ENCODE peak calls at places on chromosomes 13 and 19, in four cellular contexts. K is aorta, J is heart right ventricle, R is transverse colon. Y is an unnamed sample. For H3K4me1, the result is how much of the 10 kb centered on the place peaks cover.

GRCh38 chr19:54207908-54208783 is 7.5 kb downstream of the RPS9 start:
- DNase-seq in R (peak), K (peak), J (no peak), Y (no peak)

GRCh38 chr13:45833663-45834062 is 17.9 kb downstream of the SIAH3 start:
- DNase-seq in K (no peak), J (peak), R (no peak), Y (no peak)

GRCh38 chr19:29528350-29528945 is 2.7 kb downstream of the VSTM2B start:
- DNase-seq in K (no peak), J (peak), R (peak), Y (peak)

GRCh38 chr13:69035771-69036170 is 1071.9 kb upstream of the ATXN8OS start:
- DNase-seq in K (no peak), R (no peak), J (no peak), Y (no peak)

GRCh38 chr19:1980782-1981181 is 34.7 kb downstream of the BTBD2 start:
- DNase-seq in R (no peak), K (no peak), J (no peak), Y (no peak)

GRCh38 chr13:80204642-80205041 is 136.3 kb downstream of the SPRY2 start:
- DNase-seq in J (no peak), R (no peak), K (no peak), Y (no peak)

GRCh38 chr13:78020861-78021260 is 102.2 kb upstream of the EDNRB start:
- DNase-seq in K (no peak), J (no peak), R (no peak), Y (no peak)

GRCh38 chr13:35882722-35883497 is 248.3 kb downstream of the DCLK1 start:
- DNase-seq in R (no peak), J (no peak), K (no peak), Y (no peak)

GRCh38 chr13:36665630-36666029 is 8.2 kb upstream of the SERTM1 start:
- DNase-seq in J (no peak), R (no peak), K (no peak), Y (no peak)

GRCh38 chr13:42110410-42111155 is 62.1 kb downstream of the DGKH start:
- DNase-seq in K (no peak), J (no peak), R (no peak), Y (peak)

GRCh38 chr13:84917252-84917878 is 881.9 kb downstream of the SLITRK6 start:
- DNase-seq in K (no peak), R (no peak), J (no peak), Y (no peak)

GRCh38 chr13:24272452-24273161 is 36.8 kb upstream of the C1QTNF9 start:
- DNase-seq in J (peak), R (no peak), K (no peak), Y (no peak)

GRCh38 chr13:24270639-24271131 is 38.7 kb upstream of the C1QTNF9 start:
- DNase-seq in R (peak), K (peak), J (peak), Y (no peak)

GRCh38 chr13:24269803-24270202 is 39.6 kb upstream of the C1QTNF9 start:
- DNase-seq in K (no peak), R (no peak), J (no peak), Y (no peak)

GRCh38 chr13:24271231-24271610 is 38.2 kb upstream of the C1QTNF9 start:
- DNase-seq in K (no peak), R (no peak), J (no peak), Y (no peak)

DNA sequence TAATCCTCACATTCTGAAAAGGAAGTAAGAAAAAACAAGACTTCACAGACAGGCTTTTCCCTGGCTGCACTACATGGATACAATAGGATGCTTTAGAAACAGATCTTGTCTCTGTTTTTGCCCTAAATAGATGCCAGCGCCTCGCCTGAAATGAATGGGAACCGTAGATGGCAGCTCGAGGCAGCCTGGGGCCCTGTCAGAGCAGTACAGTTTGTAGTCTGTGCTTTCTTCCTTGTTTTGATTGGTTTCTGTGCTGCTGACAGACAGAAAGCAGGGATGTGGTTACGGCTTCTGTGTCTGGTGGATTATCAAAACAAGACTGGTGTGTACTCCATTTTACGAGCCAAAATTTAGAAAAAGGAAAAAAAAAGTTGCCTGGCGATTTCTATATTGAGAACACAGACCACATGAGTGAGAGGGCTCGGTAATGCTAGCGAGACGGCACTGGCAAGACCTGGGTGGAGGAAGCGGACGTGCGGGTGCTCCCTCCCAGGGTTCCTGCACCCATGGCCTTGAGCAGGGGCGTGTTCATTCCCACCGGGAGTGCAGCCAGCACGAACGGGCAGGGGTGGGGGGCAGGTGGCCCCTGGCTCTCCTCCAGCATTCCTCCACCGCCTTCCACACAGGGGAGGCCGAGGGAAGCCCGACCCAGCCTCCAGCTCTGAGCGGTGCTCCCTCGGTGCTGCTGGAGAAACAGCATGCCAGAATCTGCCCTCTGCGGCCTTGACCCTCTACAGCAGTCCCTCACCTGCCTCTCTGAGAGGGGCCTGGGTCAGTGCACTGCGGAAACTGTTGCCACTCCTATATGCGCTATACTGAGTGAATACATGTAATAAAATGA is 37.5 kb upstream of the C1QTNF9 start:
- DNase-seq in R (peak), J (peak), K (peak), Y (no peak)
- H3K4me1 ChIP-seq in R (half or more), J (under half), K (under half), Y (under half)

GRCh38 chr19:11020423-11020822 is 59.6 kb downstream of the SMARCA4 start:
- DNase-seq in R (no peak), K (no peak), J (no peak), Y (no peak)
- H3K4me1 ChIP-seq in R (under half), K (under half), J (under half), Y (under half)

GRCh38 chr13:30870049-30870884 is 35.8 kb upstream of the MEDAG start:
- DNase-seq in K (peak), R (peak), J (peak), Y (peak)
- H3K4me1 ChIP-seq in K (under half), R (under half), J (under half), Y (under half)

GRCh38 chr13:75197803-75198202 is 284.2 kb downstream of the TBC1D4 start:
- DNase-seq in J (no peak), R (no peak), K (no peak), Y (no peak)
- H3K4me1 ChIP-seq in J (under half), R (under half), K (under half), Y (under half)

GRCh38 chr19:6239871-6240676 is 39.7 kb downstream of the MLLT1 start:
- DNase-seq in J (no peak), K (no peak), R (no peak), Y (no peak)
- H3K4me1 ChIP-seq in J (half or more), K (under half), R (under half), Y (under half)

GRCh38 chr19:16587031-16588023 is 15.1 kb upstream of the SLC35E1 start:
- DNase-seq in J (no peak), R (peak), K (peak), Y (peak)

GRCh38 chr19:16585808-16586476 is 13.7 kb upstream of the SLC35E1 start:
- DNase-seq in J (no peak), R (peak), K (no peak), Y (no peak)

GRCh38 chr19:16584825-16585801 is 12.9 kb upstream of the SLC35E1 start:
- DNase-seq in J (no peak), K (no peak), R (no peak), Y (no peak)

GRCh38 chr19:16588089-16588823 is 16.0 kb upstream of the SLC35E1 start:
- DNase-seq in J (peak), R (peak), K (no peak), Y (no peak)

DNA sequence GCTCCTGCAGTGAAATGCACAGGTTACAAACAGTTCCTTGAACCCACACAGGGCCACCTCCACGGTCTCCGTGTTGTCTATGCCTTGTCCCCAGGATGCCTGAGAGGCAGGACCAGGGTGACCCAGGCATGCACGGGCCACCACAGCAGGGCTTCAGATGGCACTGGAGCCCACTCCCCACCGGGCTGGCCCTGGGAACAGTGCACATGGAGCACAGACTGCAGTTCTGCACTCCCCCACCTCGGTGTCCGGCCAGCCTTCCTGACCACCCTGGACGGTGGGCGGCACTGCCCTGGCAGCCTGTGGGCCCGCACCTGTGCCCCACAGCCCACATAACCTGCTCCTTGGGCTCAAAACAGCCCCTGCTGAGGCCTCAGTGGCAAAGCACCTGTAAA is 14.3 kb upstream of the SLC35E1 start:
- DNase-seq in J (no peak), R (no peak), K (no peak), Y (no peak)
- H3K4me1 ChIP-seq in J (half or more), R (half or more), K (under half), Y (half or more)

GRCh38 chr19:48841047-48841446 is 4.8 kb upstream of the HSD17B14 start:
- DNase-seq in R (no peak), K (no peak), J (no peak), Y (no peak)
- H3K4me1 ChIP-seq in R (under half), K (under half), J (under half), Y (under half)